ENCODE peak calls at places on chromosomes 16 and 17, in four cellular contexts. One of them, this sample, is unnamed.

GRCh38 chr16:56258508-56259424 is 67.5 kb downstream of the GNAO1 start:
- ATAC-seq in activated CD8-positive, alpha-beta memory T cell treated with anti-CD3 and anti-CD28 coated beads, Interleukin-2, amount 10 ng/mL, durations not matched to agents 7 days and 5 days: no peak
- ATAC-seq in activated T-cell treated with anti-CD3 and anti-CD28 coated beads, Interleukin-2, amount 50 U/mL, for 72 hours: no peak
- ATAC-seq in activated CD8-positive, alpha-beta T cell treated with anti-CD3 and anti-CD28 coated beads for 36 hours: no peak
- ATAC-seq in this sample: no peak

GRCh38 chr16:78903237-78903636 is 697.3 kb downstream of the MAF start:
- ATAC-seq in activated T-cell treated with anti-CD3 and anti-CD28 coated beads, Interleukin-2, amount 50 U/mL, for 72 hours: peak
- ATAC-seq in activated CD8-positive, alpha-beta memory T cell treated with anti-CD3 and anti-CD28 coated beads, Interleukin-2, amount 10 ng/mL, durations not matched to agents 7 days and 5 days: no peak
- ATAC-seq in activated CD8-positive, alpha-beta T cell treated with anti-CD3 and anti-CD28 coated beads for 36 hours: no peak
- ATAC-seq in this sample: peak

GRCh38 chr17:58538801-58539410 is 24.5 kb upstream of the MTMR4 start:
- ATAC-seq in activated T-cell treated with anti-CD3 and anti-CD28 coated beads, Interleukin-2, amount 50 U/mL, for 72 hours: no peak
- ATAC-seq in activated CD8-positive, alpha-beta memory T cell treated with anti-CD3 and anti-CD28 coated beads, Interleukin-2, amount 10 ng/mL, durations not matched to agents 7 days and 5 days: no peak
- ATAC-seq in activated CD8-positive, alpha-beta T cell treated with anti-CD3 and anti-CD28 coated beads for 36 hours: no peak
- ATAC-seq in this sample: no peak

GRCh38 chr16:48892884-48893283 is 282.9 kb upstream of the N4BP1 start:
- ATAC-seq in activated CD8-positive, alpha-beta T cell treated with anti-CD3 and anti-CD28 coated beads for 36 hours: no peak
- ATAC-seq in activated T-cell treated with anti-CD3 and anti-CD28 coated beads, Interleukin-2, amount 50 U/mL, for 72 hours: no peak
- ATAC-seq in activated CD8-positive, alpha-beta memory T cell treated with anti-CD3 and anti-CD28 coated beads, Interleukin-2, amount 10 ng/mL, durations not matched to agents 7 days and 5 days: no peak
- ATAC-seq in this sample: no peak

GRCh38 chr17:9977175-9977574 is 72.1 kb upstream of the RCVRN start:
- ATAC-seq in activated CD8-positive, alpha-beta T cell treated with anti-CD3 and anti-CD28 coated beads for 36 hours: peak
- ATAC-seq in activated CD8-positive, alpha-beta memory T cell treated with anti-CD3 and anti-CD28 coated beads, Interleukin-2, amount 10 ng/mL, durations not matched to agents 7 days and 5 days: no peak
- ATAC-seq in activated T-cell treated with anti-CD3 and anti-CD28 coated beads, Interleukin-2, amount 50 U/mL, for 72 hours: peak
- ATAC-seq in this sample: peak

GRCh38 chr17:30021708-30022317 is 80.4 kb downstream of the EFCAB5 start:
- ATAC-seq in activated CD8-positive, alpha-beta memory T cell treated with anti-CD3 and anti-CD28 coated beads, Interleukin-2, amount 10 ng/mL, durations not matched to agents 7 days and 5 days: no peak
- ATAC-seq in activated CD8-positive, alpha-beta T cell treated with anti-CD3 and anti-CD28 coated beads for 36 hours: peak
- ATAC-seq in activated T-cell treated with anti-CD3 and anti-CD28 coated beads, Interleukin-2, amount 50 U/mL, for 72 hours: no peak
- ATAC-seq in this sample: peak

GRCh38 chr16:13938480-13938879 is 18.5 kb downstream of the ERCC4 start:
- ATAC-seq in activated T-cell treated with anti-CD3 and anti-CD28 coated beads, Interleukin-2, amount 50 U/mL, for 72 hours: no peak
- ATAC-seq in activated CD8-positive, alpha-beta T cell treated with anti-CD3 and anti-CD28 coated beads for 36 hours: no peak
- ATAC-seq in activated CD8-positive, alpha-beta memory T cell treated with anti-CD3 and anti-CD28 coated beads, Interleukin-2, amount 10 ng/mL, durations not matched to agents 7 days and 5 days: no peak
- ATAC-seq in this sample: no peak

GRCh38 chr17:1271441-1271840 is 1.2 kb downstream of the BHLHA9 start:
- ATAC-seq in activated CD8-positive, alpha-beta memory T cell treated with anti-CD3 and anti-CD28 coated beads, Interleukin-2, amount 10 ng/mL, durations not matched to agents 7 days and 5 days: no peak
- ATAC-seq in activated T-cell treated with anti-CD3 and anti-CD28 coated beads, Interleukin-2, amount 50 U/mL, for 72 hours: no peak
- ATAC-seq in activated CD8-positive, alpha-beta T cell treated with anti-CD3 and anti-CD28 coated beads for 36 hours: no peak
- ATAC-seq in this sample: no peak

GRCh38 chr16:30030841-30031413 is at the start of gene TLCD3B:
- ATAC-seq in activated T-cell treated with anti-CD3 and anti-CD28 coated beads, Interleukin-2, amount 50 U/mL, for 72 hours: no peak
- ATAC-seq in activated CD8-positive, alpha-beta memory T cell treated with anti-CD3 and anti-CD28 coated beads, Interleukin-2, amount 10 ng/mL, durations not matched to agents 7 days and 5 days: no peak
- ATAC-seq in activated CD8-positive, alpha-beta T cell treated with anti-CD3 and anti-CD28 coated beads for 36 hours: no peak
- ATAC-seq in this sample: no peak

GRCh38 chr17:28041844-28042656 is 427 bp upstream of the NLK start:
- ATAC-seq in activated CD8-positive, alpha-beta memory T cell treated with anti-CD3 and anti-CD28 coated beads, Interleukin-2, amount 10 ng/mL, durations not matched to agents 7 days and 5 days: peak
- ATAC-seq in activated T-cell treated with anti-CD3 and anti-CD28 coated beads, Interleukin-2, amount 50 U/mL, for 72 hours: no peak
- ATAC-seq in activated CD8-positive, alpha-beta T cell treated with anti-CD3 and anti-CD28 coated beads for 36 hours: peak
- ATAC-seq in this sample: peak

GRCh38 chr17:5701371-5701770 is 117.1 kb upstream of the NLRP1 start:
- ATAC-seq in activated T-cell treated with anti-CD3 and anti-CD28 coated beads, Interleukin-2, amount 50 U/mL, for 72 hours: no peak
- ATAC-seq in activated CD8-positive, alpha-beta T cell treated with anti-CD3 and anti-CD28 coated beads for 36 hours: no peak
- ATAC-seq in activated CD8-positive, alpha-beta memory T cell treated with anti-CD3 and anti-CD28 coated beads, Interleukin-2, amount 10 ng/mL, durations not matched to agents 7 days and 5 days: no peak
- ATAC-seq in this sample: no peak

GRCh38 chr17:40760105-40761016 is 5.2 kb upstream of the KRT25 start:
- ATAC-seq in activated CD8-positive, alpha-beta memory T cell treated with anti-CD3 and anti-CD28 coated beads, Interleukin-2, amount 10 ng/mL, durations not matched to agents 7 days and 5 days: no peak
- ATAC-seq in activated CD8-positive, alpha-beta T cell treated with anti-CD3 and anti-CD28 coated beads for 36 hours: no peak
- ATAC-seq in activated T-cell treated with anti-CD3 and anti-CD28 coated beads, Interleukin-2, amount 50 U/mL, for 72 hours: no peak
- ATAC-seq in this sample: no peak

GRCh38 chr17:45288825-45289224 is 26.9 kb upstream of the SPATA32 start:
- ATAC-seq in activated CD8-positive, alpha-beta memory T cell treated with anti-CD3 and anti-CD28 coated beads, Interleukin-2, amount 10 ng/mL, durations not matched to agents 7 days and 5 days: no peak
- ATAC-seq in activated T-cell treated with anti-CD3 and anti-CD28 coated beads, Interleukin-2, amount 50 U/mL, for 72 hours: no peak
- ATAC-seq in activated CD8-positive, alpha-beta T cell treated with anti-CD3 and anti-CD28 coated beads for 36 hours: no peak
- ATAC-seq in this sample: no peak

GRCh38 chr17:83073389-83074063 is 5.9 kb upstream of the METRNL start:
- ATAC-seq in activated CD8-positive, alpha-beta T cell treated with anti-CD3 and anti-CD28 coated beads for 36 hours: peak
- ATAC-seq in activated CD8-positive, alpha-beta memory T cell treated with anti-CD3 and anti-CD28 coated beads, Interleukin-2, amount 10 ng/mL, durations not matched to agents 7 days and 5 days: no peak
- ATAC-seq in activated T-cell treated with anti-CD3 and anti-CD28 coated beads, Interleukin-2, amount 50 U/mL, for 72 hours: peak
- ATAC-seq in this sample: peak

GRCh38 chr17:43219746-43220380 is 8.2 kb downstream of the TMEM106A start:
- ATAC-seq in activated CD8-positive, alpha-beta memory T cell treated with anti-CD3 and anti-CD28 coated beads, Interleukin-2, amount 10 ng/mL, durations not matched to agents 7 days and 5 days: no peak
- ATAC-seq in activated T-cell treated with anti-CD3 and anti-CD28 coated beads, Interleukin-2, amount 50 U/mL, for 72 hours: no peak
- ATAC-seq in activated CD8-positive, alpha-beta T cell treated with anti-CD3 and anti-CD28 coated beads for 36 hours: no peak
- ATAC-seq in this sample: no peak

GRCh38 chr17:16569358-16569712 is 331 bp upstream of the ZNF287 start:
- ATAC-seq in activated CD8-positive, alpha-beta T cell treated with anti-CD3 and anti-CD28 coated beads for 36 hours: no peak
- ATAC-seq in activated CD8-positive, alpha-beta memory T cell treated with anti-CD3 and anti-CD28 coated beads, Interleukin-2, amount 10 ng/mL, durations not matched to agents 7 days and 5 days: no peak
- ATAC-seq in activated T-cell treated with anti-CD3 and anti-CD28 coated beads, Interleukin-2, amount 50 U/mL, for 72 hours: no peak
- ATAC-seq in this sample: no peak

GRCh38 chr16:47045023-47045422 is 71.5 kb upstream of the DNAJA2 start:
- ATAC-seq in activated CD8-positive, alpha-beta T cell treated with anti-CD3 and anti-CD28 coated beads for 36 hours: no peak
- ATAC-seq in activated CD8-positive, alpha-beta memory T cell treated with anti-CD3 and anti-CD28 coated beads, Interleukin-2, amount 10 ng/mL, durations not matched to agents 7 days and 5 days: no peak
- ATAC-seq in activated T-cell treated with anti-CD3 and anti-CD28 coated beads, Interleukin-2, amount 50 U/mL, for 72 hours: no peak
- ATAC-seq in this sample: no peak

GRCh38 chr17:62085511-62086408 is 20.7 kb upstream of the MED13 start:
- ATAC-seq in activated T-cell treated with anti-CD3 and anti-CD28 coated beads, Interleukin-2, amount 50 U/mL, for 72 hours: peak
- ATAC-seq in activated CD8-positive, alpha-beta T cell treated with anti-CD3 and anti-CD28 coated beads for 36 hours: peak
- ATAC-seq in activated CD8-positive, alpha-beta memory T cell treated with anti-CD3 and anti-CD28 coated beads, Interleukin-2, amount 10 ng/mL, durations not matched to agents 7 days and 5 days: peak
- ATAC-seq in this sample: peak

GRCh38 chr17:48001187-48001586 is 30.3 kb downstream of the CDK5RAP3 start:
- ATAC-seq in activated CD8-positive, alpha-beta memory T cell treated with anti-CD3 and anti-CD28 coated beads, Interleukin-2, amount 10 ng/mL, durations not matched to agents 7 days and 5 days: no peak
- ATAC-seq in activated T-cell treated with anti-CD3 and anti-CD28 coated beads, Interleukin-2, amount 50 U/mL, for 72 hours: no peak
- ATAC-seq in activated CD8-positive, alpha-beta T cell treated with anti-CD3 and anti-CD28 coated beads for 36 hours: no peak
- ATAC-seq in this sample: no peak

GRCh38 chr16:3924763-3925162 is 44.2 kb upstream of the CREBBP start:
- ATAC-seq in activated CD8-positive, alpha-beta T cell treated with anti-CD3 and anti-CD28 coated beads for 36 hours: no peak
- ATAC-seq in activated CD8-positive, alpha-beta memory T cell treated with anti-CD3 and anti-CD28 coated beads, Interleukin-2, amount 10 ng/mL, durations not matched to agents 7 days and 5 days: no peak
- ATAC-seq in activated T-cell treated with anti-CD3 and anti-CD28 coated beads, Interleukin-2, amount 50 U/mL, for 72 hours: no peak
- ATAC-seq in this sample: no peak

GRCh38 chr16:49639739-49640388 is 216.0 kb downstream of the ZNF423 start:
- ATAC-seq in activated CD8-positive, alpha-beta T cell treated with anti-CD3 and anti-CD28 coated beads for 36 hours: no peak
- ATAC-seq in activated T-cell treated with anti-CD3 and anti-CD28 coated beads, Interleukin-2, amount 50 U/mL, for 72 hours: no peak
- ATAC-seq in activated CD8-positive, alpha-beta memory T cell treated with anti-CD3 and anti-CD28 coated beads, Interleukin-2, amount 10 ng/mL, durations not matched to agents 7 days and 5 days: no peak
- ATAC-seq in this sample: no peak

GRCh38 chr16:30951785-30952184 is 2.9 kb downstream of the ORAI3 start:
- ATAC-seq in activated CD8-positive, alpha-beta memory T cell treated with anti-CD3 and anti-CD28 coated beads, Interleukin-2, amount 10 ng/mL, durations not matched to agents 7 days and 5 days: no peak
- ATAC-seq in activated CD8-positive, alpha-beta T cell treated with anti-CD3 and anti-CD28 coated beads for 36 hours: no peak
- ATAC-seq in activated T-cell treated with anti-CD3 and anti-CD28 coated beads, Interleukin-2, amount 50 U/mL, for 72 hours: no peak
- ATAC-seq in this sample: no peak

GRCh38 chr16:2341456-2342447 is 1.2 kb upstream of the ABCA3 start:
- ATAC-seq in activated CD8-positive, alpha-beta T cell treated with anti-CD3 and anti-CD28 coated beads for 36 hours: no peak
- ATAC-seq in activated CD8-positive, alpha-beta memory T cell treated with anti-CD3 and anti-CD28 coated beads, Interleukin-2, amount 10 ng/mL, durations not matched to agents 7 days and 5 days: no peak
- ATAC-seq in activated T-cell treated with anti-CD3 and anti-CD28 coated beads, Interleukin-2, amount 50 U/mL, for 72 hours: no peak
- ATAC-seq in this sample: no peak

GRCh38 chr17:41529491-41529915 is 1.4 kb upstream of the KRT19 start:
- ATAC-seq in activated T-cell treated with anti-CD3 and anti-CD28 coated beads, Interleukin-2, amount 50 U/mL, for 72 hours: no peak
- ATAC-seq in activated CD8-positive, alpha-beta T cell treated with anti-CD3 and anti-CD28 coated beads for 36 hours: no peak
- ATAC-seq in activated CD8-positive, alpha-beta memory T cell treated with anti-CD3 and anti-CD28 coated beads, Interleukin-2, amount 10 ng/mL, durations not matched to agents 7 days and 5 days: no peak
- ATAC-seq in this sample: no peak

GRCh38 chr16:88430185-88430523 is 22.9 kb upstream of the ZFPM1 start:
- ATAC-seq in activated CD8-positive, alpha-beta T cell treated with anti-CD3 and anti-CD28 coated beads for 36 hours: peak
- ATAC-seq in activated CD8-positive, alpha-beta memory T cell treated with anti-CD3 and anti-CD28 coated beads, Interleukin-2, amount 10 ng/mL, durations not matched to agents 7 days and 5 days: peak
- ATAC-seq in activated T-cell treated with anti-CD3 and anti-CD28 coated beads, Interleukin-2, amount 50 U/mL, for 72 hours: peak
- ATAC-seq in this sample: peak

GRCh38 chr16:57901480-57902069 is 69.4 kb downstream of the CNGB1 start:
- ATAC-seq in activated T-cell treated with anti-CD3 and anti-CD28 coated beads, Interleukin-2, amount 50 U/mL, for 72 hours: no peak
- ATAC-seq in activated CD8-positive, alpha-beta memory T cell treated with anti-CD3 and anti-CD28 coated beads, Interleukin-2, amount 10 ng/mL, durations not matched to agents 7 days and 5 days: no peak
- ATAC-seq in activated CD8-positive, alpha-beta T cell treated with anti-CD3 and anti-CD28 coated beads for 36 hours: no peak
- ATAC-seq in this sample: no peak

GRCh38 chr17:68020451-68020779 is 15.1 kb upstream of the KPNA2 start:
- ATAC-seq in activated CD8-positive, alpha-beta memory T cell treated with anti-CD3 and anti-CD28 coated beads, Interleukin-2, amount 10 ng/mL, durations not matched to agents 7 days and 5 days: no peak
- ATAC-seq in activated CD8-positive, alpha-beta T cell treated with anti-CD3 and anti-CD28 coated beads for 36 hours: no peak
- ATAC-seq in activated T-cell treated with anti-CD3 and anti-CD28 coated beads, Interleukin-2, amount 50 U/mL, for 72 hours: no peak
- ATAC-seq in this sample: peak

This sample was measured in activated T-helper 17 cell treated with anti-CD3 and anti-CD28 coated beads, Interleukin-2, amount 50 U/mL, for 72 hours.